ENCODE peak calls at places on chromosome 22, in five cellular contexts. P, E, K, U and H are unnamed samples.

GRCh38 chr22:27487600-27488450 is 313.7 kb downstream of the MN1 start:
- DNase-seq in E (no peak), P (no peak), K (no peak), U (peak; percentile 34), H (no peak)

GRCh38 chr22:30325065-30325720 is 1.5 kb downstream of the TBC1D10A start:
- DNase-seq in E (no peak), P (peak; percentile 56), U (peak; percentile 39), K (no peak), H (no peak)

GRCh38 chr22:44351685-44352377 is 39.1 kb upstream of the SHISAL1 start:
- DNase-seq in K (peak; percentile 26), P (no peak), E (no peak), U (peak; percentile 67), H (no peak)

GRCh38 chr22:45308624-45309421 is 911 bp upstream of the FAM118A start:
- DNase-seq in E (no peak), K (no peak), P (no peak), U (no peak), H (no peak)

GRCh38 chr22:24761888-24762675 is 12.4 kb downstream of the PIWIL3 start:
- DNase-seq in E (no peak), U (no peak), K (no peak), P (no peak), H (peak; percentile 70)

GRCh38 chr22:37378642-37379058 is 48.6 kb downstream of the ELFN2 start:
- DNase-seq in K (no peak), P (no peak), E (no peak), U (peak; percentile 23), H (no peak)

GRCh38 chr22:50536231-50536630 is 6.4 kb upstream of the TYMP start:
- DNase-seq in E (no peak), P (no peak), U (no peak), K (no peak), H (no peak)

GRCh38 chr22:42711895-42712837 is 8.5 kb downstream of the A4GALT start:
- DNase-seq in K (peak; percentile 59), P (peak; percentile 72), E (no peak), U (no peak), H (no peak)

GRCh38 chr22:48896766-48897637 is 930.7 kb downstream of the BRD1 start:
- DNase-seq in P (peak; percentile 10), U (no peak), E (peak; percentile 83), K (peak; percentile 7), H (peak; percentile 80)

GRCh38 chr22:35540600-35541253 is at the start of gene RASD2:
- DNase-seq in U (peak; percentile 19), K (peak; percentile 67), E (no peak), P (peak; percentile 61), H (no peak)

GRCh38 chr22:30266445-30267381 is at the start of gene OSM:
- DNase-seq in P (peak; percentile 74), U (no peak), E (no peak), K (peak; percentile 77), H (no peak)

GRCh38 chr22:37088108-37088605 is 21.4 kb downstream of the TMPRSS6 start:
- DNase-seq in P (no peak), U (peak; percentile 21), K (no peak), E (no peak), H (no peak)